ENCODE peak calls at places on chromosomes 11 and 22, in six cellular contexts. P, W, O, R, K and H are unnamed samples.
A peak's percentile ranks its signal among the peaks of the same experiment; 100 is the strongest.

GRCh38 chr22:43723816-43724215 is 88.3 kb downstream of the EFCAB6 start:
- DNase-seq in P (no peak), W (no peak), O (peak; percentile 7), R (no peak), K (no peak), H (no peak)

GRCh38 chr11:60077216-60077817 is 11.1 kb upstream of the MS4A2 start:
- DNase-seq in P (no peak), W (no peak), O (no peak), R (no peak), K (no peak), H (no peak)

GRCh38 chr11:128694618-128695481 is 978 bp downstream of the FLI1 start:
- DNase-seq in P (no peak), W (no peak), O (no peak), R (no peak), K (peak; percentile 73), H (no peak)

GRCh38 chr22:18110194-18110943 is at the start of gene TUBA8:
- DNase-seq in P (no peak), W (no peak), O (peak; percentile 48), R (peak; percentile 31), K (peak; percentile 83), H (no peak)

GRCh38 chr22:40463727-40464126 is 93.3 kb downstream of the SGSM3 start:
- DNase-seq in P (no peak), W (no peak), O (no peak), R (no peak), K (no peak), H (no peak)

GRCh38 chr11:76602431-76602861 is 68.1 kb downstream of the LRRC32 start:
- DNase-seq in P (peak; percentile 3), W (no peak), O (no peak), R (peak; percentile 35), K (peak; percentile 88), H (no peak)

GRCh38 chr11:87316491-87316890 is 278.8 kb downstream of the TMEM135 start:
- DNase-seq in P (no peak), W (no peak), O (no peak), R (no peak), K (no peak), H (no peak)

GRCh38 chr11:129427376-129427775 is 51.7 kb downstream of the BARX2 start:
- DNase-seq in P (peak; percentile 22), W (no peak), O (no peak), R (no peak), K (no peak), H (no peak)

GRCh38 chr11:116189378-116190170 is 583.2 kb downstream of the BUD13 start:
- DNase-seq in P (no peak), W (no peak), O (no peak), R (no peak), K (no peak), H (no peak)

GRCh38 chr11:19846654-19847330 is 134.2 kb downstream of the NAV2 start:
- DNase-seq in P (no peak), W (peak; percentile 52), O (no peak), R (no peak), K (peak; percentile 74), H (no peak)

GRCh38 chr11:834371-835316 is 1.9 kb downstream of the CD151 start:
- DNase-seq in P (no peak), W (no peak), O (peak; percentile 90), R (no peak), K (peak; percentile 85), H (no peak)

GRCh38 chr11:13970986-13971385 is 8.5 kb downstream of the SPON1 start:
- DNase-seq in P (peak; percentile 47), W (no peak), O (peak; percentile 69), R (no peak), K (peak; percentile 49), H (no peak)

GRCh38 chr22:30968015-30968923 is at the start of gene MORC2:
- DNase-seq in P (peak; percentile 18), W (peak; percentile 3), O (no peak), R (no peak), K (peak; percentile 84), H (peak; percentile 54)

GRCh38 chr11:76738618-76739220 is 44.4 kb upstream of the TSKU start:
- DNase-seq in P (no peak), W (no peak), O (no peak), R (no peak), K (no peak), H (no peak)

GRCh38 chr11:1772270-1773130 is 8.8 kb upstream of the CTSD start:
- DNase-seq in P (peak; percentile 85), W (peak; percentile 90), O (peak; percentile 88), R (no peak), K (peak; percentile 73), H (no peak)

GRCh38 chr11:67505605-67506396 is 638 bp upstream of the PITPNM1 start:
- DNase-seq in P (peak; percentile 98), W (peak; percentile 57), O (peak; percentile 99), R (peak; percentile 89), K (peak; percentile 94), H (peak; percentile 89)

GRCh38 chr11:105201166-105201565 is 61.6 kb upstream of the CARD18 start:
- DNase-seq in P (peak; percentile 28), W (no peak), O (no peak), R (no peak), K (no peak), H (no peak)

GRCh38 chr11:113553235-113553634 is 78.0 kb upstream of the DRD2 start:
- DNase-seq in P (peak; percentile 43), W (peak; percentile 87), O (peak; percentile 83), R (peak; percentile 36), K (no peak), H (no peak)

GRCh38 chr11:116837231-116838091 is at the start of gene APOA1:
- DNase-seq in P (no peak), W (no peak), O (no peak), R (no peak), K (peak; percentile 62), H (no peak)

GRCh38 chr11:100576044-100577021 is 110.8 kb upstream of the ARHGAP42 start:
- DNase-seq in P (peak; percentile 64), W (no peak), O (peak; percentile 71), R (no peak), K (no peak), H (peak; percentile 47)

GRCh38 chr22:45218974-45219373 is 21.7 kb downstream of the KIAA0930 start:
- DNase-seq in P (no peak), W (no peak), O (no peak), R (no peak), K (no peak), H (no peak)

GRCh38 chr11:11039249-11039965 is 181.6 kb upstream of the ZBED5 start:
- DNase-seq in P (no peak), W (no peak), O (no peak), R (no peak), K (no peak), H (no peak)

GRCh38 chr11:6468712-6469495 is 4.8 kb downstream of the TRIM3 start:
- DNase-seq in P (no peak), W (peak; percentile 87), O (peak; percentile 20), R (peak; percentile 86), K (peak; percentile 97), H (no peak)

GRCh38 chr11:65719887-65720236 is 736 bp downstream of the RNASEH2C start:
- DNase-seq in P (no peak), W (no peak), O (no peak), R (no peak), K (no peak), H (no peak)

GRCh38 chr11:64285885-64286800 is 495 bp downstream of the GPR137 start:
- DNase-seq in P (peak; percentile 46), W (no peak), O (peak; percentile 77), R (no peak), K (no peak), H (no peak)

GRCh38 chr11:66559141-66559861 is 9.1 kb downstream of the CTSF start:
- DNase-seq in P (no peak), W (no peak), O (no peak), R (no peak), K (peak; percentile 84), H (no peak)

GRCh38 chr11:12453243-12453642 is 75.9 kb downstream of the PARVA start:
- DNase-seq in P (no peak), W (no peak), O (no peak), R (no peak), K (no peak), H (no peak)

GRCh38 chr22:17569971-17570511 is 6.7 kb downstream of the SLC25A18 start:
- DNase-seq in P (no peak), W (no peak), O (peak; percentile 22), R (no peak), K (peak; percentile 75), H (no peak)